ENCODE peak calls at places on chromosome 18, in four cellular contexts. W, M, A and R are unnamed samples. For H3K9me3, the result is how much of the 10 kb centered on the place peaks cover.

GRCh38 chr18:23487738-23488625 is 15.3 kb upstream of the RMC1 start:
- DNase-seq in M (no peak), A (peak), W (no peak), R (no peak)

GRCh38 chr18:54031243-54031642 is 193.2 kb downstream of the MBD2 start:
- DNase-seq in A (no peak), W (no peak), M (no peak), R (no peak)

GRCh38 chr18:36662000-36662399 is 166.8 kb downstream of the TPGS2 start:
- DNase-seq in A (no peak), W (no peak), M (no peak), R (no peak)

GRCh38 chr18:48300463-48300961 is 108.7 kb downstream of the ZBTB7C start:
- DNase-seq in M (no peak), A (no peak), W (no peak), R (no peak)

GRCh38 chr18:24271381-24272331 is 126.0 kb downstream of the OSBPL1A start:
- DNase-seq in A (no peak), M (peak), W (peak), R (peak)

GRCh38 chr18:77148289-77148688 is 15.7 kb upstream of the MBP start:
- DNase-seq in A (no peak), M (no peak), W (no peak), R (no peak)

GRCh38 chr18:51029378-51029693 is 677 bp upstream of the SMAD4 start:
- DNase-seq in W (no peak), A (peak), M (no peak), R (no peak)

GRCh38 chr18:49072524-49072934 is 121.8 kb upstream of the SMAD7 start:
- DNase-seq in A (no peak), W (no peak), M (no peak), R (no peak)

GRCh38 chr18:36454848-36455458 is 157.4 kb downstream of the FHOD3 start:
- DNase-seq in M (no peak), A (no peak), W (no peak), R (no peak)

GRCh38 chr18:13427354-13427753 is 208.8 kb downstream of the LDLRAD4 start:
- DNase-seq in W (no peak), M (no peak), A (no peak), R (no peak)

GRCh38 chr18:50654658-50655550 is 95.0 kb downstream of the MAPK4 start:
- DNase-seq in M (peak), A (no peak), W (no peak), R (no peak)

GRCh38 chr18:35311506-35311905 is 21.5 kb upstream of the ZSCAN30 start:
- DNase-seq in M (no peak), W (no peak), A (no peak), R (no peak)
- H3K9me3 ChIP-seq in M (under half), W (under half), A (under half), R (under half)

DNA sequence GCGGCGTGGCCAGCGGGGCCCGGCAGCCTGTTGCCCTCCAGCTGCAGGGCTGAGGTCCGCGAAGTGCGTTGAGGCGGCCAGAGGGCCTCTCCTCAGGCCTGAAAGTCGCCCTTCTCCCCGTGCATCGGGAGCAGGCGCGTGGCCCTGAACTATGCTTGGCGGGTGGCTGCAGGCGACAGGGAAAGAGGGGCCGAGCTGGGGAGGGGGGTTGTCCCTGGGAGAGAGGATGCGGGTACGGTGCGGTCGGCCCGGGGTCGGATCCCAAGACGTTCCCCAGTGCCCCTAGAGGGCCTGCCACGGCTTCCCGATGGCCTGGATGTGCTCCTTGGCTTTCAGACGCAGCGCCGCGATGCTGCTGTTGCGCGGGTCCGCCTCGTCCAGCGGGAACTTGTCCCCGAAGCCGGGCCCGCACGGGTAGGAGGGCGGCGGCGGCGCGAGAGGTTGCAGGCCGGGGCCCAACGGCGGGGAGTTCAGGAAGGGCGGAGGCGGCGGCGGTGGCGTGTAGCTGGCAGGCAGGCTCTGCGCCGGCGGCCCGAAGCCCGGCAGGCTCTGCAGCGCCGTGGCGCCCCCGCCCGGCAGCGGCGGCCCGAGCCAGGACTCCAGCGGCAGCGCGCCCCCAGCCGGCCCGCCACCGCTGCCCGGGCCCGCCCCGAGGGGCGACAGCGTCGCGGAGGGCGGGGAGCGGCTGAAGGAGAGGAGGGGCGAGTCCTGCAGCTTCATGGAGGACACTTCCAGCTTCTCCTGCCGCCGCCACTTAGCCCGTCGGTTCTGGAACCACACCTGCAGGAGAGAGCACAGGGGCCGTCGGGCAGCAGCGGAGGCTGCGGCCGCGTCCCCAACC is 4.3 kb downstream of the RAX start:
- DNase-seq in W (no peak), A (no peak), M (no peak), R (peak)
- H3K9me3 ChIP-seq in W (under half), A (under half), M (under half), R (under half)

GRCh38 chr18:59272221-59272888 is 899 bp downstream of the RAX start:
- DNase-seq in W (no peak), M (no peak), A (no peak), R (no peak)
- H3K9me3 ChIP-seq in W (under half), M (under half), A (under half), R (under half)

DNA sequence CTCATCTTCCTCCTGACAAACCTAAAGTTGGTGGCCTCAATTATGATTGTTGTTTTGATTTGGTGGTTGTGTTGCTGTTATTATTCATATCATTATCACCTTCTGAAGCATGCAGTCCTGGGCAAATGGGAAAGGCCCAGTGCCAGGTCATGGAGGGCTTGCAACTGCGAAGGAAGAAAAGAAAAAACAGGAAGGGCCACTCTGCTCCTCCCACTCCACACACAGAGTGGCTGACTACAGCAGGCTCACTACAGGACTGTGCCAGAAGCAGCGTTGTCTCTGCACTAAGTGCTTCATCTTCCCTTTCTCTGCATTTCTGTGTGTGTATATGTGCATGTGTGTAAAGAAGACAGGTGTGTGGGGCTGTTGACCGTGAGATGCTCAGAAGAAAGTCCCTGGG is 231.9 kb downstream of the ANKRD30B start:
- DNase-seq in M (no peak), W (no peak), A (no peak), R (no peak)
- H3K9me3 ChIP-seq in M (under half), W (under half), A (under half), R (under half)

DNA sequence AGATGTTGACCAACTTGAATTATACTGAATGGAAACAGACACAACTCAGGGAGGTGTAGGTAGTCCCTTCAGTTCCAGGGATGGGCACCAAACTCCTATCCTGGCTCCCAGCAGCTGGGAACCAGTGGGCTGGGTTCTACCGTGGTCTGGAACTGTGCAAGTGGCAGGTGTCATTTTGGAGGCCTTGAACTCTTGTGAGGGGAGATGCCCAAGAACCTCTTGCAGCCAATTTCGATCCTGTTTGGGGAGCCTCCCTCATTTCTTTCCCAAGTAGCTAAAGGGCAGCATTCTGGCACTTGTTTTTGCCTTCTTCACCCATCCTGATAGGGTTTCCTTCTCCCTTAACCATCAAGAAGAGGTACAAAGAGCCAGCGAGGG is 200.2 kb downstream of the ANKRD30B start:
- DNase-seq in M (no peak), A (no peak), W (no peak), R (no peak)
- H3K9me3 ChIP-seq in M (under half), A (under half), W (under half), R (under half)

GRCh38 chr18:56003651-56004050 is 415.7 kb upstream of the TCF4 start:
- DNase-seq in A (no peak), W (no peak), M (peak), R (no peak)

GRCh38 chr18:55999641-56000040 is 411.6 kb upstream of the TCF4 start:
- DNase-seq in W (no peak), A (no peak), M (no peak), R (no peak)

GRCh38 chr18:56000041-56000440 is 412.0 kb upstream of the TCF4 start:
- DNase-seq in A (no peak), M (no peak), W (no peak), R (no peak)

GRCh38 chr18:56001576-56001975 is 413.6 kb upstream of the TCF4 start:
- DNase-seq in A (no peak), W (no peak), M (no peak), R (no peak)

DNA sequence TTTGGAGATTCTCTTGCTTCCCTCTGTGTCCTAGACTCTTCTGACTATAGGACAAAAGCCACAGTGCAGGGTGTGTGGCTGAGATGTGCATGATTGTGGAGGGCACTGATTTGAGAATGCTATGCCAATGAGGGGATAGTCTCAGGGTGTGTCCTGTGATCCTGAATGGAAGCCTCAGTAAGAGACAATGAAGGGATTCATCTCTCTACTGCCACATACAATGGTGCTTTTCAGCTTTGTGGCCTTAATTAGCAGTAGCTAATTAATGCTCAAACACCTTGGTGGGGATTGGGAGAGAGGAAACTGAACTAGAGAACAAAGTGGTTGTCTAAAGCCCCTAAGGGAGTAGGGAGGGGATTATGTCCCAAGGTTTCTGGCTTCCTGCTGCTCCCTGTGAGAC is 415.0 kb upstream of the TCF4 start:
- DNase-seq in A (no peak), W (peak), M (no peak), R (no peak)
- H3K9me3 ChIP-seq in A (under half), W (under half), M (under half), R (under half)

GRCh38 chr18:71597219-71597618 is 946.9 kb downstream of the CBLN2 start:
- DNase-seq in M (no peak), A (no peak), W (no peak), R (no peak)

GRCh38 chr18:71598374-71598773 is 945.8 kb downstream of the CBLN2 start:
- DNase-seq in W (no peak), M (no peak), A (no peak), R (no peak)
- H3K9me3 ChIP-seq in W (under half), M (under half), A (under half), R (under half)

GRCh38 chr18:80177128-80177527 is 68.1 kb downstream of the ADNP2 start:
- DNase-seq in M (no peak), A (no peak), W (no peak), R (no peak)

GRCh38 chr18:80176334-80177080 is 67.4 kb downstream of the ADNP2 start:
- DNase-seq in W (no peak), A (no peak), M (peak), R (no peak)

GRCh38 chr18:80179857-80180558 is 67.3 kb downstream of the PARD6G start:
- DNase-seq in M (no peak), W (no peak), A (no peak), R (no peak)

GRCh38 chr18:80180778-80181564 is 66.3 kb downstream of the PARD6G start:
- DNase-seq in M (no peak), W (no peak), A (no peak), R (no peak)

GRCh38 chr18:80178935-80179818 is 68.1 kb downstream of the PARD6G start:
- DNase-seq in A (no peak), M (no peak), W (no peak), R (no peak)
- H3K9me3 ChIP-seq in A (under half), M (under half), W (under half), R (under half)

GRCh38 chr18:41038071-41038470 is 917.0 kb upstream of the PIK3C3 start:
- DNase-seq in A (no peak), M (no peak), W (no peak), R (no peak)
- H3K9me3 ChIP-seq in A (under half), M (under half), W (under half), R (under half)

DNA sequence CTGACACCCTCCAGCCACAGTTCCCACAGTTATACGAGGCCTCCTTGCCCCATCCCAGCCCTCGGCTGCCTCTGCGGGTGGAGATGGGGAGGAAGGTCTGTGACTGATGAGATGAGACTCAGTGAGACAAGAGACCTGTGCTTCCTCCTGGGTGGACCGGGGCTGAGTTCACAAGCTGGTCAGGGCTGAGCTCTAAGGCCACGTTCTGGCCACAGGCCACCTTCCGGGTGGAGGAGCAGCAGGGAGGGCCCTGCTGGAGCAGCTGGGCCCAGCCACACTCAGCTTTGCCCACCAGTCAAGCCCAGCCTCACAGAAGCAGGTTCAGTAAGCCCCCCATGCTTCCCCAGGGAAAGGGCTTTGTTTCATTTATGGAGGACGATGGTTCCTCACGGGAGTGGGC is 214.7 kb downstream of the ANKRD30B start:
- DNase-seq in A (no peak), W (no peak), M (no peak), R (no peak)
- H3K9me3 ChIP-seq in A (under half), W (under half), M (under half), R (under half)